ENCODE peak calls at places on chromosome X, in seven cellular contexts. S, Z, L, A, P, V and C are unnamed samples. For H3K27me3 and H4K20me1, the result is how much of the 10 kb centered on the place peaks cover.

GRCh38 chrX:134718329-134719317 is 60.4 kb upstream of the PLAC1 start:
- DNase-seq in S (no peak), Z (peak), L (peak), A (peak), P (peak), V (peak), C (peak)

GRCh38 chrX:87516716-87517115 is 886 bp upstream of the KLHL4 start:
- DNase-seq in S (no peak), Z (no peak), L (no peak), A (no peak), P (peak), V (peak), C (no peak)

GRCh38 chrX:14347523-14347922 is 181.8 kb upstream of the GLRA2 start:
- DNase-seq in S (no peak), Z (no peak), L (no peak), A (no peak), P (no peak), V (no peak), C (no peak)

GRCh38 chrX:114584434-114584943 is 603 bp downstream of the HTR2C start:
- DNase-seq in S (no peak), Z (peak), L (no peak), A (no peak), P (no peak), V (no peak), C (peak)

GRCh38 chrX:103464071-103464773 is 55.1 kb downstream of the RAB40A start:
- DNase-seq in S (peak), Z (peak), L (peak), A (no peak), P (peak), V (peak), C (peak)

GRCh38 chrX:102659790-102660757 is 8.8 kb downstream of the GPRASP1 start:
- DNase-seq in S (peak), Z (peak), L (no peak), A (peak), P (peak), V (peak), C (peak)

GRCh38 chrX:31435592-31435991 is 363.8 kb upstream of the FTHL17 start:
- DNase-seq in S (no peak), Z (peak), L (no peak), A (no peak), P (peak), V (peak), C (peak)

GRCh38 chrX:11899091-11899490 is 141.1 kb downstream of the MSL3 start:
- DNase-seq in S (no peak), Z (no peak), L (no peak), A (peak), P (peak), V (no peak), C (no peak)

GRCh38 chrX:114930227-114930626 is 87.2 kb downstream of the IL13RA2 start:
- DNase-seq in S (no peak), Z (no peak), L (no peak), A (no peak), P (no peak), V (no peak), C (no peak)

GRCh38 chrX:123422875-123423274 is 238.8 kb downstream of the GRIA3 start:
- DNase-seq in S (peak), Z (peak), L (no peak), A (no peak), P (peak), V (peak), C (peak)

GRCh38 chrX:128464091-128464490 is 411.9 kb upstream of the ACTRT1 start:
- DNase-seq in S (peak), Z (no peak), L (no peak), A (no peak), P (no peak), V (no peak), C (peak)

GRCh38 chrX:15985937-15986336 is 131.3 kb upstream of the AP1S2 start:
- DNase-seq in S (no peak), Z (no peak), L (no peak), A (no peak), P (no peak), V (no peak), C (no peak)

GRCh38 chrX:133638285-133638684 is 223.0 kb upstream of the GPC4 start:
- DNase-seq in S (no peak), Z (no peak), L (no peak), A (peak), P (peak), V (no peak), C (no peak)

GRCh38 chrX:13167444-13168207 is 123.2 kb upstream of the FAM9C start:
- DNase-seq in S (no peak), Z (no peak), L (no peak), A (no peak), P (no peak), V (peak), C (peak)

GRCh38 chrX:39381446-39381845 is 580.2 kb downstream of the MID1IP1 start:
- DNase-seq in S (no peak), Z (no peak), L (no peak), A (no peak), P (peak), V (no peak), C (no peak)

GRCh38 chrX:110418220-110418856 is 59.7 kb downstream of the RTL9 start:
- DNase-seq in S (no peak), Z (peak), L (no peak), A (no peak), P (peak), V (peak), C (peak)

GRCh38 chrX:69153060-69153730 is 12.1 kb downstream of the PJA1 start:
- DNase-seq in S (peak), Z (peak), L (no peak), A (peak), P (peak), V (peak), C (peak)

GRCh38 chrX:76428243-76429130 is 977 bp downstream of the MAGEE1 start:
- DNase-seq in S (no peak), Z (peak), L (no peak), A (peak), P (no peak), V (no peak), C (peak)

GRCh38 chrX:136766785-136767103 is 14.0 kb downstream of the ARHGEF6 start:
- DNase-seq in S (no peak), Z (peak), L (no peak), A (no peak), P (no peak), V (no peak), C (no peak)

GRCh38 chrX:37405954-37406353 is 56.8 kb downstream of the PRRG1 start:
- DNase-seq in S (no peak), Z (no peak), L (no peak), A (no peak), P (peak), V (peak), C (no peak)

GRCh38 chrX:150547511-150548115 is 20.8 kb upstream of the MTM1 start:
- DNase-seq in S (no peak), Z (peak), L (no peak), A (peak), P (peak), V (no peak), C (peak)

GRCh38 chrX:130578906-130579305 is 177.1 kb downstream of the RBMX2 start:
- DNase-seq in S (no peak), Z (no peak), L (no peak), A (no peak), P (peak), V (no peak), C (no peak)

GRCh38 chrX:26952213-26952612 is 510.9 kb downstream of the PPP4R3C start:
- DNase-seq in S (no peak), Z (no peak), L (no peak), A (no peak), P (peak), V (no peak), C (no peak)

GRCh38 chrX:48960291-48960690 is 2.9 kb upstream of the OTUD5 start:
- DNase-seq in S (no peak), Z (no peak), L (no peak), A (no peak), P (no peak), V (no peak), C (no peak)

GRCh38 chrX:29634516-29634915 is 580.8 kb upstream of the MAGEB2 start:
- DNase-seq in S (no peak), Z (no peak), L (no peak), A (no peak), P (no peak), V (peak), C (no peak)

GRCh38 chrX:136163694-136164093 is 16.4 kb downstream of the FHL1 start:
- DNase-seq in S (no peak), Z (no peak), L (no peak), A (no peak), P (no peak), V (no peak), C (no peak)

GRCh38 chrX:46268429-46268828 is 276.8 kb downstream of the ZNF674 start:
- DNase-seq in S (peak), Z (no peak), L (peak), A (peak), P (peak), V (no peak), C (peak)

GRCh38 chrX:132219343-132219768 is at the start of gene RAP2C:
- DNase-seq in S (peak), Z (peak), L (peak), A (peak), P (peak), V (peak), C (peak)

GRCh38 chrX:143536176-143536575 is 18.9 kb upstream of the SPANXN3 start:
- DNase-seq in S (no peak), Z (no peak), L (no peak), A (no peak), P (no peak), V (no peak), C (no peak)

GRCh38 chrX:110188701-110189558 is 129.0 kb downstream of the AMMECR1 start:
- DNase-seq in S (no peak), Z (no peak), L (no peak), A (no peak), P (no peak), V (peak), C (no peak)

DNA sequence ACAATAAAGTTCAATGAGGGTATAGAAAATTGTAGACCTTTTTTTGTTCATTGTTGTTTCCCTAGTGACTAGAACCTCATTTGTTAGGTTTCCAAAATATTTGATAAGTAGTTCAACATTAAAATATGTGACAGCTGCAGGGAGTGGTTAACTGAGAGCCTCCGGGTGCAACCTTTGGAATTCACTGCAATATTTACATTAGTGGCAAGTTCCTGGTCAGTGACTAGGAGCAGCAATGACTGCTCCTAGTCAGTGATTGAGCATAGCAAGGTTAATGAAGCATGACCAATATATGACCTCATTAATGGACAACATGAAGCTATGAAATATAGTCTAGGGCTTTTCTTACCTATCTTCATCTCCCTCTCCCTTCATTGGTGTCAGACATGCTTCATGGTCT is 65.8 kb upstream of the FAM47A start:
- DNase-seq in S (no peak), Z (no peak), L (no peak), A (peak), P (no peak), V (no peak), C (peak)
- H3K27me3 ChIP-seq in S (under half), Z (under half), L (under half), A (under half), P (under half), V (under half), C (under half)

DNA sequence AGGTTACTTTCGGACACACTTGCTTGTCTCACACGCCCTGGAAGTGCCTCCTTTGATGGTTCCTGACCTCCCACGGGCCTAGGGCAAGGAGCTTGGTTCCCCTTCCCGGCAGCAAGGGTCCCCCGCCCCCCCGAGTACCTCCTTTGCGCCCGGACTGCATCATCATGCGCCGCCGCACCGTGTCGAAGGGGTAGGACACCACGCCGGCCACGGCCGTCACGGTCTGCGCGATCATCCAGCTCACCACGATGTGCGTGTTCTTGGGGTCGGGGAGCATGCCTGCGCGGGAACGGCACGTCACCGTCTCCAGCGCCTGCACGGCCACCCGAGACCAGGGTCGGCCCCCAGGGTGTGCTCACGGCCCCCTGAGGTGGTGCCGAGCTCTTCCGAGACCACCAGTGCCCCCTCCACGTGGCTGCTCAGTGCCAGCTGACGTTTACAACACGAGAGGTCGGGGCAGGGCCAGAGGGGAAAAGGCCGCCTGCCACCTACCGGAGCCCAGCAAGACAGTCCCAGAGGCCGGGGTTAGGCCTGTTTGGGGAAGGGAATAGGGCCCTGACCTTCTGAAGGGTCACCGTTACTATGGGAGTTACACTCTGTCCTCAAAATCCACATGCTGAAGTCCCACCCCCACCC is 4.7 kb downstream of the SLC25A6 start:
- DNase-seq in S (no peak), Z (no peak), L (no peak), A (no peak), P (no peak), V (no peak), C (no peak)
- H4K20me1 ChIP-seq in S (half or more), Z (under half), L (under half), A (half or more), P (under half), V (half or more), C (half or more)

GRCh38 chrX:108245462-108245861 is 153.9 kb downstream of the ATG4A start:
- DNase-seq in S (no peak), Z (peak), L (no peak), A (no peak), P (no peak), V (no peak), C (no peak)
- TF ChIP-seq CTCF in S (peak), Z (peak), L (no peak), A (peak), P (no peak), V (no peak), C (no peak)

GRCh38 chrX:10702031-10702430 is 81.6 kb upstream of the MID1 start:
- DNase-seq in S (no peak), Z (no peak), L (no peak), A (no peak), P (peak), V (no peak), C (no peak)
- H3K27me3 ChIP-seq in S (under half), Z (under half), L (under half), A (under half), P (under half), V (under half), C (under half)

GRCh38 chrX:109172091-109172602 is 309.7 kb downstream of the GUCY2F start:
- DNase-seq in S (no peak), Z (no peak), L (no peak), A (no peak), P (no peak), V (no peak), C (no peak)
- H4K20me1 ChIP-seq in S (under half), Z (under half), L (under half), A (under half), P (under half), V (under half), C (under half)

GRCh38 chrX:85052636-85053343 is 49.1 kb downstream of the APOOL start:
- DNase-seq in S (no peak), Z (no peak), L (peak), A (no peak), P (peak), V (peak), C (no peak)
- TF ChIP-seq CTCF in S (no peak), Z (no peak), L (no peak), A (peak), P (peak), V (peak), C (peak)

GRCh38 chrX:25015486-25016360 is at the start of gene ARX:
- DNase-seq in S (peak), Z (peak), L (peak), A (peak), P (peak), V (peak), C (peak)
- H3K27me3 ChIP-seq in S (half or more), Z (half or more), L (under half), A (under half), P (half or more), V (half or more), C (half or more)

GRCh38 chrX:154914052-154914451 is 27.9 kb downstream of the F8A1 start:
- DNase-seq in S (no peak), Z (no peak), L (no peak), A (no peak), P (no peak), V (no peak), C (no peak)

DNA sequence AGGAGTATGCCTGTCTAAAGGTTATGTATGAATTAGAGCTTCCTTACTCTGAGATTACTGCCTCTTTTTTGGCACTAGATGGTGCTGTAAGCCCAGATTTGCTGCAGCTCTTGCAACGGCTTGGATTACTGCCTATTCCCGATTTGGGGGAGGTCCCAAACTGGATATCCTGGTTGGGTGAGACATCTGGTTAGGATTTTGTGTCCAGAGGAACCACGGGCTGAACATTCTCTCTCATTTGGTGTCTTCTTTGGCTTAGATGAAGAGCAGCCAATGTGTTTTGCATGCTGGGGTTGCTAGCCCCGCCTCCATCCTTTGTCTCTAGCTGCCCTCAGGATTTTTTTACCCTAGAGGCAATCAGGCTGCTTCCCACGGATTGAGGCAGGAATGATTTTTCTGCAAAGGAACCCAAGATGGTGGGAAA is 31.9 kb downstream of the F8A1 start:
- DNase-seq in S (peak), Z (peak), L (peak), A (peak), P (peak), V (peak), C (peak)
- H4K20me1 ChIP-seq in S (under half), Z (under half), L (under half), A (under half), P (under half), V (under half), C (under half)